ENCODE peak calls at places on chromosome 1, in seven cellular contexts. M is COLO829; E is psoas muscle; D is foreskin fibroblast; T is stimulated activated CD4-positive, alpha-beta T cell treated with anti-CD3 and anti-CD28 coated beads, Interleukin-1b, Interleukin-23, amount 100 ng/mL, for 48 hours; X is NAMALWA; Z is aorta. I is an unnamed sample.

GRCh38 chr1:181483561-181484291 is 409 bp downstream of the CACNA1E start:
- DNase-seq in M (no peak), E (no peak), D (no peak), T (no peak), X (no peak), Z (no peak), I (no peak)

GRCh38 chr1:1052003-1052840 is 21.9 kb downstream of the RNF223 start:
- DNase-seq in M (no peak), E (no peak), D (no peak), T (no peak), X (no peak), Z (no peak), I (no peak)

GRCh38 chr1:157411064-157411463 is 141.3 kb downstream of the FCRL5 start:
- DNase-seq in M (no peak), E (no peak), D (no peak), T (no peak), X (no peak), Z (no peak), I (no peak)

GRCh38 chr1:245512181-245512888 is 357.6 kb downstream of the KIF26B start:
- DNase-seq in M (peak; percentile 83), E (no peak), D (peak; percentile 11), T (no peak), X (no peak), Z (no peak), I (no peak)

GRCh38 chr1:16212251-16212961 is at the start of gene ARHGEF19:
- DNase-seq in M (no peak), E (no peak), D (no peak), T (no peak), X (no peak), Z (no peak), I (no peak)

GRCh38 chr1:195550071-195550862 is 1058.0 kb downstream of the KCNT2 start:
- DNase-seq in M (no peak), E (no peak), D (no peak), T (no peak), X (no peak), Z (no peak), I (no peak)

GRCh38 chr1:25727819-25728286 is 72.1 kb upstream of the SELENON start:
- DNase-seq in M (no peak), E (peak; percentile 64), D (peak; percentile 43), T (no peak), X (no peak), Z (peak; percentile 85), I (no peak)

GRCh38 chr1:228158151-228158571 is 7.4 kb upstream of the IBA57 start:
- DNase-seq in M (no peak), E (no peak), D (peak; percentile 21), T (no peak), X (no peak), Z (peak; percentile 72), I (no peak)

I was measured in caudate nucleus.